ENCODE peak calls at places on chromosomes 4 and X, in ten cellular contexts. One of them, this sample, is unnamed. For H3K36me3 and H3K4me1, the result is how much of the 10 kb centered on the place peaks cover.

GRCh38 chr4:165686756-165687155 is 186.3 kb upstream of the TLL1 start:
- DNase-seq in CD8-positive, alpha-beta T cell: no peak
- DNase-seq in SK-N-SH: no peak
- DNase-seq in upper lobe of right lung: no peak
- DNase-seq in tibial nerve: no peak
- DNase-seq in neural progenitor cell: no peak
- DNase-seq in spleen: no peak
- DNase-seq in CD8-positive, alpha-beta memory T cell: no peak
- DNase-seq in HCT116: no peak
- DNase-seq in GM23248: no peak
- DNase-seq in this sample: no peak

GRCh38 chrX:149010026-149010898 is 494.8 kb downstream of the IDS start:
- DNase-seq in CD8-positive, alpha-beta T cell: no peak
- DNase-seq in SK-N-SH: no peak
- DNase-seq in upper lobe of right lung: no peak
- DNase-seq in tibial nerve: no peak
- DNase-seq in neural progenitor cell: no peak
- DNase-seq in spleen: no peak
- DNase-seq in CD8-positive, alpha-beta memory T cell: no peak
- DNase-seq in HCT116: no peak
- DNase-seq in GM23248: no peak
- DNase-seq in this sample: no peak

GRCh38 chrX:154545673-154546274 is 872 bp downstream of the G6PD start:
- DNase-seq in CD8-positive, alpha-beta T cell: no peak
- DNase-seq in SK-N-SH: no peak
- DNase-seq in upper lobe of right lung: no peak
- DNase-seq in tibial nerve: no peak
- DNase-seq in neural progenitor cell: no peak
- DNase-seq in spleen: peak
- DNase-seq in CD8-positive, alpha-beta memory T cell: no peak
- DNase-seq in HCT116: no peak
- DNase-seq in GM23248: no peak
- DNase-seq in this sample: no peak

GRCh38 chr4:72430050-72430449 is 139.0 kb downstream of the ADAMTS3 start:
- DNase-seq in CD8-positive, alpha-beta T cell: no peak
- DNase-seq in SK-N-SH: no peak
- DNase-seq in upper lobe of right lung: no peak
- DNase-seq in tibial nerve: no peak
- DNase-seq in neural progenitor cell: no peak
- DNase-seq in spleen: no peak
- DNase-seq in CD8-positive, alpha-beta memory T cell: no peak
- DNase-seq in HCT116: no peak
- DNase-seq in GM23248: peak
- DNase-seq in this sample: no peak

GRCh38 chr4:108941914-108942379 is 179.1 kb upstream of the ETNPPL start:
- DNase-seq in CD8-positive, alpha-beta T cell: no peak
- DNase-seq in SK-N-SH: no peak
- DNase-seq in upper lobe of right lung: no peak
- DNase-seq in tibial nerve: no peak
- DNase-seq in neural progenitor cell: no peak
- DNase-seq in spleen: no peak
- DNase-seq in CD8-positive, alpha-beta memory T cell: no peak
- DNase-seq in HCT116: no peak
- DNase-seq in GM23248: no peak
- DNase-seq in this sample: no peak

GRCh38 chr4:38675167-38676121 is 11.4 kb downstream of the KLF3 start:
- DNase-seq in CD8-positive, alpha-beta T cell: peak
- DNase-seq in SK-N-SH: peak
- DNase-seq in upper lobe of right lung: no peak
- DNase-seq in tibial nerve: peak
- DNase-seq in neural progenitor cell: peak
- DNase-seq in spleen: no peak
- DNase-seq in CD8-positive, alpha-beta memory T cell: peak
- DNase-seq in HCT116: peak
- DNase-seq in GM23248: peak
- DNase-seq in this sample: peak

GRCh38 chrX:56803849-56804681 is 75.0 kb downstream of the NBDY start:
- DNase-seq in CD8-positive, alpha-beta T cell: no peak
- DNase-seq in SK-N-SH: no peak
- DNase-seq in upper lobe of right lung: no peak
- DNase-seq in tibial nerve: no peak
- DNase-seq in neural progenitor cell: no peak
- DNase-seq in spleen: peak
- DNase-seq in CD8-positive, alpha-beta memory T cell: no peak
- DNase-seq in HCT116: no peak
- DNase-seq in GM23248: peak
- DNase-seq in this sample: no peak

GRCh38 chr4:160296476-160296875 is 1193.6 kb downstream of the RAPGEF2 start:
- DNase-seq in CD8-positive, alpha-beta T cell: no peak
- DNase-seq in SK-N-SH: no peak
- DNase-seq in upper lobe of right lung: no peak
- DNase-seq in tibial nerve: no peak
- DNase-seq in neural progenitor cell: no peak
- DNase-seq in spleen: no peak
- DNase-seq in CD8-positive, alpha-beta memory T cell: no peak
- DNase-seq in HCT116: no peak
- DNase-seq in GM23248: no peak
- DNase-seq in this sample: no peak

GRCh38 chrX:105837227-105837626 is 14.9 kb downstream of the NRK start:
- DNase-seq in CD8-positive, alpha-beta T cell: no peak
- DNase-seq in SK-N-SH: no peak
- DNase-seq in upper lobe of right lung: no peak
- DNase-seq in tibial nerve: peak
- DNase-seq in neural progenitor cell: peak
- DNase-seq in spleen: no peak
- DNase-seq in CD8-positive, alpha-beta memory T cell: no peak
- DNase-seq in HCT116: no peak
- DNase-seq in GM23248: no peak
- DNase-seq in this sample: no peak

GRCh38 chr4:102405706-102406510 is 60.6 kb upstream of the SLC39A8 start:
- DNase-seq in CD8-positive, alpha-beta T cell: no peak
- DNase-seq in SK-N-SH: no peak
- DNase-seq in upper lobe of right lung: no peak
- DNase-seq in tibial nerve: no peak
- DNase-seq in neural progenitor cell: peak
- DNase-seq in spleen: no peak
- DNase-seq in CD8-positive, alpha-beta memory T cell: no peak
- DNase-seq in HCT116: no peak
- DNase-seq in GM23248: no peak
- DNase-seq in this sample: no peak

GRCh38 chr4:188778880-188779279 is 639.6 kb downstream of the TRIML1 start:
- DNase-seq in CD8-positive, alpha-beta T cell: no peak
- DNase-seq in SK-N-SH: no peak
- DNase-seq in upper lobe of right lung: no peak
- DNase-seq in tibial nerve: no peak
- DNase-seq in neural progenitor cell: no peak
- DNase-seq in spleen: no peak
- DNase-seq in CD8-positive, alpha-beta memory T cell: no peak
- DNase-seq in HCT116: no peak
- DNase-seq in GM23248: peak
- DNase-seq in this sample: no peak

GRCh38 chrX:130376077-130376476 is 9.4 kb downstream of the GPR119 start:
- DNase-seq in CD8-positive, alpha-beta T cell: no peak
- DNase-seq in SK-N-SH: no peak
- DNase-seq in upper lobe of right lung: no peak
- DNase-seq in tibial nerve: no peak
- DNase-seq in neural progenitor cell: no peak
- DNase-seq in spleen: no peak
- DNase-seq in CD8-positive, alpha-beta memory T cell: no peak
- DNase-seq in HCT116: no peak
- DNase-seq in GM23248: no peak
- DNase-seq in this sample: no peak

GRCh38 chr4:517061-517805 is 18.2 kb downstream of the PIGG start:
- DNase-seq in CD8-positive, alpha-beta T cell: no peak
- DNase-seq in SK-N-SH: no peak
- DNase-seq in upper lobe of right lung: no peak
- DNase-seq in tibial nerve: no peak
- DNase-seq in neural progenitor cell: no peak
- DNase-seq in spleen: no peak
- DNase-seq in CD8-positive, alpha-beta memory T cell: no peak
- DNase-seq in HCT116: no peak
- DNase-seq in GM23248: no peak
- DNase-seq in this sample: no peak
- H3K36me3 ChIP-seq in CD8-positive, alpha-beta T cell: under half
- H3K36me3 ChIP-seq in SK-N-SH: half or more
- H3K36me3 ChIP-seq in upper lobe of right lung: half or more
- H3K36me3 ChIP-seq in tibial nerve: half or more
- H3K36me3 ChIP-seq in neural progenitor cell: under half
- H3K36me3 ChIP-seq in spleen: half or more
- H3K36me3 ChIP-seq in CD8-positive, alpha-beta memory T cell: under half
- H3K36me3 ChIP-seq in HCT116: under half
- H3K36me3 ChIP-seq in GM23248: under half
- H3K36me3 ChIP-seq in this sample: under half

GRCh38 chr4:3771167-3771809 is 5.1 kb downstream of the ADRA2C start:
- DNase-seq in CD8-positive, alpha-beta T cell: no peak
- DNase-seq in SK-N-SH: no peak
- DNase-seq in upper lobe of right lung: no peak
- DNase-seq in tibial nerve: no peak
- DNase-seq in neural progenitor cell: no peak
- DNase-seq in spleen: no peak
- DNase-seq in CD8-positive, alpha-beta memory T cell: no peak
- DNase-seq in HCT116: no peak
- DNase-seq in GM23248: no peak
- DNase-seq in this sample: no peak
- H3K4me1 ChIP-seq in CD8-positive, alpha-beta T cell: under half
- H3K4me1 ChIP-seq in SK-N-SH: under half
- H3K4me1 ChIP-seq in upper lobe of right lung: under half
- H3K4me1 ChIP-seq in tibial nerve: under half
- H3K4me1 ChIP-seq in neural progenitor cell: under half
- H3K4me1 ChIP-seq in spleen: under half
- H3K4me1 ChIP-seq in CD8-positive, alpha-beta memory T cell: under half
- H3K4me1 ChIP-seq in HCT116: under half
- H3K4me1 ChIP-seq in GM23248: under half
- H3K4me1 ChIP-seq in this sample: under half

DNA sequence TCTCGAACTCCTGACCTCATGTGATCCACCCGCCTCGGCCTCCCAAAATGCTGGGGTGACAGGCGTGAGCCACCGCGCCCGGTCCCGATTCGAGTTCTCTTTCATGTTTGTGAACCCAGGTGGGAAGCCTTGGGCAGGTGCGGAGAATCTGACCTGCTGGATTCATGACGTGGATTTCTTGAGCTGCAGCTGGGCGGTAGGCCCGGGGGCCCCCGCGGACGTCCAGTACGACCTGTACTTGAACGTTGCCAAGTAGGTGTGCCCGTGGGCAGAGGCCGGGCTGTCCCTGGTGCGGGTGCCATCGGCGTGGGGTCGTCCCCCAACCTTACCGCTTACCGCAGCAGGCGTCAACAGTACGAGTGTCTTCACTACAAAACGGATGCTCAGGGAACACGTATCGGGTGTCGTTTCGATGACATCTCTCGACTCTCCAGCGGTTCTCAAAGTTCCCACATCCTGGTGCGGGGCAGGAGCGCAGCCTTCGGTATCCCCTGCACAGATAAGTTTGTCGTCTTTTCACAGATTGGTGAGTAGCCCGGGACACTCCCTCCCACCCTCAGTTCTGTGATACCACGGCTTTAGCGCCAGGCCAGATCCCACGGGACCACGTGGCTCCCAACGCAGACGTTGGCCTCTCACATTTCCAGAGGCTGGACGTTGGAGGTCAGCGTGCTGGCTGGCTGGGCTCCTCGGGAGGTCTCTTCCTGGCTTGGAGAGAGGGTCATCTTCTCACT is 15.6 kb downstream of the IL3RA start:
- DNase-seq in CD8-positive, alpha-beta T cell: no peak
- DNase-seq in SK-N-SH: no peak
- DNase-seq in upper lobe of right lung: no peak
- DNase-seq in tibial nerve: no peak
- DNase-seq in neural progenitor cell: no peak
- DNase-seq in spleen: peak
- DNase-seq in CD8-positive, alpha-beta memory T cell: no peak
- DNase-seq in HCT116: no peak
- DNase-seq in GM23248: no peak
- DNase-seq in this sample: no peak
- H3K27ac ChIP-seq in CD8-positive, alpha-beta T cell: no peak
- H3K27ac ChIP-seq in SK-N-SH: no peak
- H3K27ac ChIP-seq in upper lobe of right lung: no peak
- H3K27ac ChIP-seq in tibial nerve: no peak
- H3K27ac ChIP-seq in neural progenitor cell: no peak
- H3K27ac ChIP-seq in spleen: no peak
- H3K27ac ChIP-seq in CD8-positive, alpha-beta memory T cell: no peak
- H3K27ac ChIP-seq in HCT116: no peak
- H3K27ac ChIP-seq in GM23248: no peak
- H3K27ac ChIP-seq in this sample: no peak

GRCh38 chrX:119010491-119010890 is 36.1 kb downstream of the LONRF3 start:
- DNase-seq in CD8-positive, alpha-beta T cell: no peak
- DNase-seq in SK-N-SH: no peak
- DNase-seq in upper lobe of right lung: no peak
- DNase-seq in tibial nerve: no peak
- DNase-seq in neural progenitor cell: no peak
- DNase-seq in spleen: no peak
- DNase-seq in CD8-positive, alpha-beta memory T cell: no peak
- DNase-seq in HCT116: no peak
- DNase-seq in GM23248: no peak
- DNase-seq in this sample: no peak

GRCh38 chrX:119008122-119008744 is 33.8 kb downstream of the LONRF3 start:
- DNase-seq in CD8-positive, alpha-beta T cell: peak
- DNase-seq in SK-N-SH: peak
- DNase-seq in upper lobe of right lung: no peak
- DNase-seq in tibial nerve: no peak
- DNase-seq in neural progenitor cell: peak
- DNase-seq in spleen: no peak
- DNase-seq in CD8-positive, alpha-beta memory T cell: no peak
- DNase-seq in HCT116: no peak
- DNase-seq in GM23248: peak
- DNase-seq in this sample: no peak

GRCh38 chrX:119015407-119016242 is 41.2 kb downstream of the LONRF3 start:
- DNase-seq in CD8-positive, alpha-beta T cell: no peak
- DNase-seq in SK-N-SH: no peak
- DNase-seq in upper lobe of right lung: peak
- DNase-seq in tibial nerve: peak
- DNase-seq in neural progenitor cell: no peak
- DNase-seq in spleen: no peak
- DNase-seq in CD8-positive, alpha-beta memory T cell: no peak
- DNase-seq in HCT116: peak
- DNase-seq in GM23248: peak
- DNase-seq in this sample: no peak

GRCh38 chrX:119009071-119009470 is 34.7 kb downstream of the LONRF3 start:
- DNase-seq in CD8-positive, alpha-beta T cell: no peak
- DNase-seq in SK-N-SH: no peak
- DNase-seq in upper lobe of right lung: no peak
- DNase-seq in tibial nerve: no peak
- DNase-seq in neural progenitor cell: no peak
- DNase-seq in spleen: no peak
- DNase-seq in CD8-positive, alpha-beta memory T cell: no peak
- DNase-seq in HCT116: no peak
- DNase-seq in GM23248: peak
- DNase-seq in this sample: no peak

DNA sequence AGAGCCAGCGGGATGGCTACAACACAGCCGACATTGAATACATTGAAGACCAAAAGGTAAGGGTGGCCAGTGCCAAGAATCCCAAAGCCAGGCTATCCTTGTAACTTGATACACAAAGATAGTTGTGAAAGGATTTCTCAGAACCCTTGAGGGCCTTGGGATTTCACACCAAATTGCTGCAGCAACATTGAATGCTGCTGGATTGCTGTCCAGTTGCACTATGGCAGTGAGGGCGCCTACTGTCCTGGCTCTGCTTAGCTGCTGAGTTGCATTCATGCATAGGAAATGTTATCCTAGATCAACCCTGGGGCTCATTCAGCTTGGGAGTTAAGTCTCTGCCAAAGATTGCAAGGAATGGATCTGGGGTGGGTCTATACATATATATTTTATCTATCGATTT is 38.7 kb downstream of the LONRF3 start:
- DNase-seq in CD8-positive, alpha-beta T cell: no peak
- DNase-seq in SK-N-SH: no peak
- DNase-seq in upper lobe of right lung: no peak
- DNase-seq in tibial nerve: no peak
- DNase-seq in neural progenitor cell: no peak
- DNase-seq in spleen: no peak
- DNase-seq in CD8-positive, alpha-beta memory T cell: no peak
- DNase-seq in HCT116: no peak
- DNase-seq in GM23248: no peak
- DNase-seq in this sample: no peak
- H3K36me3 ChIP-seq in CD8-positive, alpha-beta T cell: under half
- H3K36me3 ChIP-seq in SK-N-SH: under half
- H3K36me3 ChIP-seq in upper lobe of right lung: under half
- H3K36me3 ChIP-seq in tibial nerve: under half
- H3K36me3 ChIP-seq in neural progenitor cell: under half
- H3K36me3 ChIP-seq in spleen: under half
- H3K36me3 ChIP-seq in CD8-positive, alpha-beta memory T cell: under half
- H3K36me3 ChIP-seq in HCT116: under half
- H3K36me3 ChIP-seq in GM23248: under half
- H3K36me3 ChIP-seq in this sample: under half

This sample was measured in CD4-positive, alpha-beta memory T cell.